ENCODE peak calls at places on chromosomes 7 and 10, in eight cellular contexts. P is colonic mucosa, A is OCI-LY7, D is heart left ventricle, K is GM10248, I is GM13977, O is pancreas, R is lower leg skin. Q is an unnamed sample.

GRCh38 chr10:28294809-28295208 is 8.1 kb downstream of the MPP7 start:
- DNase-seq in P (no peak), A (peak; percentile 60), D (no peak), K (no peak), I (no peak), O (no peak), R (no peak), Q (no peak)

GRCh38 chr10:1170867-1171180 is 114.6 kb downstream of the WDR37 start:
- DNase-seq in P (no peak), A (no peak), D (no peak), K (no peak), I (no peak), O (peak; percentile 41), R (no peak), Q (no peak)

GRCh38 chr10:131239926-131240325 is 71.6 kb downstream of the TCERG1L start:
- DNase-seq in P (no peak), A (no peak), D (no peak), K (no peak), I (no peak), O (no peak), R (no peak), Q (no peak)

GRCh38 chr7:123494193-123494796 is 40.1 kb downstream of the IQUB start:
- DNase-seq in P (peak; percentile 31), A (peak; percentile 50), D (no peak), K (peak; percentile 26), I (peak; percentile 19), O (no peak), R (no peak), Q (no peak)

GRCh38 chr7:36305226-36305625 is 84.4 kb upstream of the ANLN start:
- DNase-seq in P (no peak), A (no peak), D (no peak), K (no peak), I (no peak), O (no peak), R (no peak), Q (no peak)

GRCh38 chr7:29607259-29607658 is 43.6 kb downstream of the PRR15 start:
- DNase-seq in P (no peak), A (no peak), D (no peak), K (no peak), I (no peak), O (no peak), R (no peak), Q (no peak)

GRCh38 chr10:5890519-5890878 is 456 bp downstream of the FBH1 start:
- DNase-seq in P (peak; percentile 41), A (peak; percentile 29), D (peak; percentile 43), K (no peak), I (no peak), O (no peak), R (no peak), Q (no peak)

GRCh38 chr7:126700807-126701604 is 551.7 kb downstream of the GRM8 start:
- DNase-seq in P (no peak), A (no peak), D (no peak), K (peak; percentile 60), I (peak; percentile 67), O (no peak), R (no peak), Q (peak; percentile 84)

GRCh38 chr10:49352323-49352722 is 43.6 kb downstream of the DRGX start:
- DNase-seq in P (no peak), A (no peak), D (no peak), K (no peak), I (no peak), O (no peak), R (no peak), Q (no peak)

GRCh38 chr7:108137040-108137439 is 6.9 kb upstream of the LAMB4 start:
- DNase-seq in P (no peak), A (no peak), D (no peak), K (no peak), I (no peak), O (no peak), R (no peak), Q (no peak)

GRCh38 chr10:110103921-110104461 is 96.2 kb downstream of the ADD3 start:
- DNase-seq in P (no peak), A (no peak), D (no peak), K (no peak), I (no peak), O (no peak), R (no peak), Q (no peak)

GRCh38 chr10:73366381-73367298 is 8.0 kb upstream of the CFAP70 start:
- DNase-seq in P (no peak), A (no peak), D (no peak), K (peak; percentile 16), I (no peak), O (no peak), R (no peak), Q (no peak)

GRCh38 chr7:155297517-155298287 is at the start of gene INSIG1:
- DNase-seq in P (peak; percentile 91), A (peak; percentile 94), D (peak; percentile 94), K (peak; percentile 98), I (peak; percentile 99), O (peak; percentile 98), R (peak; percentile 85), Q (peak; percentile 89)
- TF ChIP-seq CTCF in P (no peak), A (no peak), D (no peak), K (no peak), I (no peak), O (no peak), R (no peak), Q (no peak)

DNA sequence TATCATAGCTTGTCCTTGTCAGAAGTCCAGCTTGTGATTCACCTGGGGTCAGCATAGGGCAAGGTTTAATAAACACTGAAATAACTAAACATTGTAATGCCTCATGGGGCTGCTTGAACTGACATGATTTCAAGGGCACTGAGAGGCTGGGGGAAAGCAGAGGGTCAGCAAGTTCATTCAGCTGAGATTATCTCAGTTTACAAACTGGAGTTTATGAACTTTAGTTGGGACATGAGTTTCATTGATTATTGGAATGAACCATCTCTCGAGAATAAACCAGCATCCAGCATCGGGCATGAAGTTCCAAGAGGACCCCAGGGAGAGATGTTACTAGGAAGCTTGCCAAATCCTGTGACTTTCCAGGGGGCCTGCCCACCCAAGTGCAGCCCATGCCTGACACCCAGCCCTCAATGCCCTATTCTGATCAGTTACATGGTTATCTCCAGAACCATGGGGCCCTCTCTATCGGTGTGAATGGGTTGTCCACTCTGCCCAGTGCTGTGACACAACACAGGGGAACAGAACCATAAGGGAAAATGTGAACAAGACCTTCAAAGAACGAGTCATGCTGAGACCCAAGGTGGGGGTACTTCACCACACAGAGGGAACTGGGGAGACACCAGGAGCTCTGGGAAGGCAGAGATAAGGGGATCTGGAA is 7.9 kb upstream of the CYP3A7 start:
- DNase-seq in P (no peak), A (no peak), D (no peak), K (no peak), I (no peak), O (no peak), R (no peak), Q (no peak)
- TF ChIP-seq CTCF in P (no peak), A (no peak), D (no peak), K (no peak), I (no peak), O (no peak), R (no peak), Q (no peak)

GRCh38 chr10:115417585-115418265 is 324.6 kb downstream of the ATRNL1 start:
- DNase-seq in P (no peak), A (peak; percentile 53), D (no peak), K (peak; percentile 40), I (peak; percentile 37), O (no peak), R (no peak), Q (no peak)
- TF ChIP-seq CTCF in P (peak; percentile 23), A (peak; percentile 82), D (no peak), K (peak; percentile 70), I (peak; percentile 80), O (peak; percentile 33), R (no peak), Q (peak; percentile 39)

GRCh38 chr7:997404-998395 is 14.7 kb downstream of the CYP2W1 start:
- DNase-seq in P (peak; percentile 72), A (no peak), D (no peak), K (no peak), I (no peak), O (no peak), R (no peak), Q (no peak)
- TF ChIP-seq CTCF in P (no peak), A (no peak), D (no peak), K (peak; percentile 8), I (no peak), O (no peak), R (no peak), Q (no peak)

DNA sequence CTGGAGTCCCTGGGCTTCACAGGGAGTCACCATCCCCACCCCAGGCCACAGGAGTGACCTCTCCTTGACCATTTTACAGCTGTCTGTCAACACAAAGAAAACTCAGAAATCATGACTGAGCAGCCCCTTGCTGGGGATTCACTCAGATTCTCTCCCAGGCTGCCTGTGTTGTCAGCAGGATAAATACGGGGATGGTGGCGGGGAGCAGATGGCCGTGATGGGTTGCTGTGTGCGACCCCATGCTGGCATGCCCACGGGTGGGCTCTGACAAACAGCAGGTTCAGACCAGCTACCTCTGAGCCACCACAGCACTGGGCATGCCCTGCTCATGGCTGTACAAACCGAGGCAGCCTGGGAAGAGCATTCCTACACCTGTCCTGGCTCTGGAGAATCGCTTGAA is 136.1 kb downstream of the SLIT1 start:
- DNase-seq in P (no peak), A (no peak), D (no peak), K (no peak), I (no peak), O (peak; percentile 24), R (no peak), Q (no peak)
- TF ChIP-seq CTCF in P (no peak), A (no peak), D (no peak), K (no peak), I (no peak), O (no peak), R (no peak), Q (no peak)

GRCh38 chr10:89114846-89115625 is 92.1 kb downstream of the CH25H start:
- DNase-seq in P (no peak), A (no peak), D (no peak), K (no peak), I (no peak), O (no peak), R (no peak), Q (no peak)
- TF ChIP-seq CTCF in P (no peak), A (no peak), D (no peak), K (no peak), I (no peak), O (no peak), R (no peak), Q (no peak)

DNA sequence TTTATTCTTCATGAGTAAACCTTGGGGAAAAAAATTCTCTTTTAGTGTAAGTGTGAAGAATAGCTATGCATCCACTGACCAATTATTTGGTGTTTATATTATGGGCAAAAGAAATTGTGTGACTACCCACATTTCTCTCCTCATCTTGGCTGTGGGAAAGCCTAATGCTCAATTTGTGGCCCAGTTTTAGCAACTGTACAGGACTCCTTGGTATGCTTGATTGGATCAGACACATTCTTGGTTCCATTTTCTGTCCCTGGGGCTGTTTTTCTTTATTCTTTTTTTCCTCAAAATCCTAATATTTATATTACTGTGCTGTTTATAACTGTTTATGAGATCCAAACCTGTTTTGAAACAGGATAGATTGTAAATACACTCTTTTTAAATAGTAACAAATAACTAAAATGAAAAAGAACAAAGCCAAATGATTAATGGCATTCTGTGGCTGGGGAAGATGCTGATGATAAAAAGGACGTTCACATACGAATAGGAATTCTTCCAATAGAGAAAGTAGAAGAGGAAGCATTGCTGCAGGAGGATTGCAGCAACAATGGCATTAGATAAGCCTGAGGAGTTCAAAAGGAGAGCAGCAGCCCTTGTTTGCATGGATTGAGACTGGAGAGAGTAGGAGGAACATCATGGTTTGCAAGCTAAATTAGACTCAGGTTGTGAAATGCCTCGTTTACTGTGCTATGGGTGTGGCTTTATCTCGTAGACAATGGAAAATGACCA is 580.5 kb downstream of the INHBA start:
- DNase-seq in P (no peak), A (no peak), D (no peak), K (no peak), I (no peak), O (no peak), R (no peak), Q (no peak)
- TF ChIP-seq CTCF in P (no peak), A (no peak), D (no peak), K (no peak), I (no peak), O (no peak), R (no peak), Q (no peak)